ENCODE peak calls at places on chromosome 16, in eight cellular contexts. H is activated T-cell treated with anti-CD3 and anti-CD28 coated beads for 1 hour; A is LHCN-M2; T is adipocyte; E is activated CD4-positive, alpha-beta T cell treated with anti-CD3 and anti-CD28 coated beads for 36 hours; Q is hepatic stellate cell; N is naive thymus-derived CD4-positive, alpha-beta T cell; I is neuronal stem cell. B is an unnamed sample.

GRCh38 chr16:80460004-80460403 is 80.8 kb upstream of the DYNLRB2 start:
- DNase-seq in H (no peak), A (no peak), T (no peak), E (no peak), Q (no peak), N (no peak), I (no peak), B (no peak)

GRCh38 chr16:86424968-86425367 is 85.4 kb upstream of the FOXF1 start:
- DNase-seq in H (no peak), A (no peak), T (no peak), E (no peak), Q (no peak), N (no peak), I (no peak), B (no peak)

GRCh38 chr16:27428035-27428785 is 26.2 kb downstream of the IL21R start:
- DNase-seq in H (no peak), A (no peak), T (no peak), E (no peak), Q (no peak), N (no peak), I (no peak), B (peak)

GRCh38 chr16:1474047-1474446 is 781 bp downstream of the CLCN7 start:
- DNase-seq in H (no peak), A (no peak), T (no peak), E (no peak), Q (peak), N (no peak), I (no peak), B (no peak)

GRCh38 chr16:4272114-4272954 is 489 bp downstream of the TFAP4 start:
- DNase-seq in H (no peak), A (peak), T (peak), E (peak), Q (peak), N (peak), I (peak), B (no peak)

GRCh38 chr16:68376590-68376989 is 65.8 kb downstream of the PRMT7 start:
- DNase-seq in H (no peak), A (no peak), T (no peak), E (no peak), Q (no peak), N (no peak), I (no peak), B (no peak)

GRCh38 chr16:5900046-5900445 is 802.5 kb upstream of the EEF2KMT start:
- DNase-seq in H (no peak), A (no peak), T (no peak), E (no peak), Q (no peak), N (no peak), I (no peak), B (no peak)

GRCh38 chr16:86117756-86118155 is 218.8 kb downstream of the IRF8 start:
- DNase-seq in H (no peak), A (no peak), T (peak), E (no peak), Q (no peak), N (no peak), I (no peak), B (no peak)

GRCh38 chr16:4937782-4938682 is 1.1 kb upstream of the PPL start:
- DNase-seq in H (no peak), A (no peak), T (peak), E (no peak), Q (no peak), N (no peak), I (no peak), B (no peak)

GRCh38 chr16:12540290-12540689 is 263.4 kb downstream of the CPPED1 start:
- DNase-seq in H (no peak), A (no peak), T (no peak), E (no peak), Q (no peak), N (no peak), I (no peak), B (no peak)

GRCh38 chr16:81480856-81481821 is 36.5 kb downstream of the CMIP start:
- DNase-seq in H (no peak), A (peak), T (no peak), E (peak), Q (peak), N (no peak), I (no peak), B (peak)

GRCh38 chr16:23755484-23755809 is 621 bp downstream of the CHP2 start:
- DNase-seq in H (no peak), A (no peak), T (no peak), E (no peak), Q (no peak), N (no peak), I (no peak), B (no peak)

GRCh38 chr16:15616475-15616874 is 26.5 kb downstream of the MARF1 start:
- DNase-seq in H (no peak), A (no peak), T (no peak), E (no peak), Q (no peak), N (no peak), I (no peak), B (no peak)

GRCh38 chr16:55478827-55479559 is at the start of gene MMP2:
- DNase-seq in H (no peak), A (peak), T (peak), E (no peak), Q (peak), N (no peak), I (peak), B (no peak)

GRCh38 chr16:54986404-54986803 is 55.7 kb downstream of the IRX5 start:
- DNase-seq in H (no peak), A (no peak), T (no peak), E (no peak), Q (no peak), N (no peak), I (no peak), B (no peak)

GRCh38 chr16:68395806-68396205 is 52.5 kb downstream of the SMPD3 start:
- DNase-seq in H (no peak), A (no peak), T (no peak), E (no peak), Q (no peak), N (no peak), I (no peak), B (no peak)

GRCh38 chr16:51757921-51758479 is 606.9 kb upstream of the SALL1 start:
- DNase-seq in H (no peak), A (no peak), T (no peak), E (no peak), Q (no peak), N (no peak), I (no peak), B (no peak)

B was measured in stimulated activated naive CD8-positive, alpha-beta T cell treated with anti-CD3 and anti-CD28 coated beads, Interleukin-15, Interleukin-2, amounts not matched to agents 100 U/mL and 50 U/mL, for 24 hours.